ENCODE peak calls at places on chromosomes 5 and 9, in eight cellular contexts. H is HFF-Myc; V is hepatocyte; B is uterus; I is CD8-positive, alpha-beta T cell; M is A549; Q is endodermal cell; L is AG10803. F is an unnamed sample.

GRCh38 chr9:34962530-34962929 is 4.4 kb downstream of the PHF24 start:
- DNase-seq in I (no peak), Q (no peak), M (no peak), L (no peak), H (no peak), B (no peak), V (no peak), F (no peak)

GRCh38 chr5:74367931-74368330 is 272.6 kb downstream of the ENC1 start:
- DNase-seq in M (no peak), I (no peak), H (no peak), B (no peak), V (no peak), Q (no peak), L (no peak), F (no peak)

GRCh38 chr9:133114451-133114885 is 6.6 kb downstream of the RALGDS start:
- DNase-seq in M (no peak), Q (no peak), L (peak), I (no peak), B (peak), H (no peak), V (no peak), F (no peak)

GRCh38 chr5:176901260-176902101 is 2.3 kb upstream of the HK3 start:
- DNase-seq in V (no peak), L (no peak), B (no peak), I (no peak), H (no peak), M (no peak), Q (no peak), F (no peak)

GRCh38 chr5:54738118-54738972 is 220.8 kb downstream of the SNX18 start:
- DNase-seq in M (no peak), L (peak), B (peak), I (no peak), V (peak), Q (no peak), H (no peak), F (peak)

GRCh38 chr5:154298060-154298459 is 107.5 kb downstream of the GALNT10 start:
- DNase-seq in M (no peak), H (no peak), V (no peak), L (no peak), B (no peak), Q (no peak), I (no peak), F (no peak)

GRCh38 chr5:36958612-36959011 is 82.0 kb downstream of the NIPBL start:
- DNase-seq in Q (no peak), H (no peak), I (no peak), M (no peak), B (no peak), V (no peak), L (no peak), F (no peak)

GRCh38 chr5:54959673-54960418 is 25.5 kb downstream of the ESM1 start:
- DNase-seq in B (no peak), H (no peak), Q (peak), L (no peak), M (no peak), V (no peak), I (no peak), F (no peak)

GRCh38 chr5:177598477-177598876 is 1.5 kb upstream of the B4GALT7 start:
- DNase-seq in Q (no peak), M (no peak), I (no peak), B (no peak), V (no peak), L (no peak), H (no peak), F (no peak)

GRCh38 chr9:137972988-137973470 is 95.4 kb downstream of the CACNA1B start:
- DNase-seq in Q (peak), M (no peak), I (no peak), B (no peak), L (no peak), H (no peak), V (peak), F (no peak)

GRCh38 chr9:126613656-126614055 is at the start of gene LMX1B:
- DNase-seq in V (no peak), H (no peak), M (peak), Q (peak), B (no peak), L (peak), I (no peak), F (no peak)

GRCh38 chr5:67619235-67619634 is 422.6 kb upstream of the CD180 start:
- DNase-seq in Q (no peak), I (no peak), H (no peak), V (no peak), L (no peak), B (no peak), M (no peak), F (no peak)

GRCh38 chr5:55982957-55983381 is 11.8 kb downstream of the IL6ST start:
- DNase-seq in B (no peak), H (no peak), Q (no peak), M (no peak), I (no peak), L (no peak), V (peak), F (no peak)

GRCh38 chr5:184461-184860 is 6.8 kb upstream of the LRRC14B start:
- DNase-seq in B (no peak), H (no peak), I (no peak), M (no peak), L (peak), Q (no peak), V (no peak), F (no peak)

GRCh38 chr5:180689071-180689694 is 39.8 kb upstream of the FLT4 start:
- DNase-seq in I (peak), H (no peak), B (no peak), M (no peak), Q (no peak), V (no peak), L (no peak), F (no peak)

GRCh38 chr9:113763429-113763828 is 112.7 kb upstream of the ZNF618 start:
- DNase-seq in V (no peak), B (no peak), H (no peak), M (no peak), L (no peak), I (no peak), Q (no peak), F (no peak)

GRCh38 chr9:129221233-129221632 is 43.2 kb upstream of the IER5L start:
- DNase-seq in I (peak), L (no peak), H (no peak), M (no peak), V (no peak), B (no peak), Q (no peak), F (no peak)

GRCh38 chr9:92146610-92147009 is 31.4 kb upstream of the SPTLC1 start:
- DNase-seq in V (no peak), I (no peak), H (no peak), L (peak), B (no peak), M (no peak), Q (no peak), F (no peak)

GRCh38 chr5:161545701-161546462 is 643 bp downstream of the GABRB2 start:
- DNase-seq in M (no peak), B (no peak), V (no peak), H (no peak), L (no peak), I (no peak), Q (peak), F (no peak)

GRCh38 chr5:189976-190365 is 1.3 kb upstream of the LRRC14B start:
- DNase-seq in M (no peak), L (no peak), I (no peak), Q (no peak), H (no peak), V (no peak), B (no peak), F (no peak)

GRCh38 chr5:39570418-39571027 is 145.7 kb upstream of the DAB2 start:
- DNase-seq in Q (no peak), L (peak), I (no peak), B (no peak), H (peak), V (peak), M (peak), F (no peak)

GRCh38 chr9:121674952-121675351 is 23.5 kb downstream of the DAB2IP start:
- DNase-seq in L (peak), H (no peak), Q (peak), V (peak), B (no peak), M (no peak), I (no peak), F (no peak)

GRCh38 chr9:107683566-107683965 is 194.0 kb upstream of the KLF4 start:
- DNase-seq in Q (no peak), L (no peak), I (no peak), M (no peak), H (no peak), B (no peak), V (peak), F (no peak)

GRCh38 chr5:133478611-133479010 is 133.7 kb downstream of the FSTL4 start:
- DNase-seq in M (no peak), V (no peak), Q (no peak), L (no peak), B (no peak), H (no peak), I (no peak), F (no peak)

GRCh38 chr9:26264709-26265601 is 586.7 kb upstream of the TUSC1 start:
- DNase-seq in L (peak), I (no peak), Q (no peak), B (no peak), H (peak), V (peak), M (no peak), F (no peak)

GRCh38 chr9:97593960-97594359 is 39.2 kb downstream of the TSTD2 start:
- DNase-seq in V (no peak), B (no peak), M (no peak), Q (no peak), L (no peak), I (no peak), H (no peak), F (no peak)

GRCh38 chr5:180785794-180786221 is 16.8 kb downstream of the MGAT1 start:
- DNase-seq in V (peak), M (no peak), H (no peak), Q (peak), I (peak), B (no peak), L (peak), F (no peak)

GRCh38 chr5:180470966-180471582 is 23.1 kb upstream of the CNOT6 start:
- DNase-seq in M (peak), B (peak), Q (peak), I (peak), H (no peak), L (peak), V (peak), F (peak)

GRCh38 chr9:2567922-2568321 is 53.7 kb upstream of the VLDLR start:
- DNase-seq in I (no peak), H (no peak), Q (no peak), L (peak), V (no peak), B (no peak), M (no peak), F (no peak)

GRCh38 chr9:77731930-77732329 is 83.8 kb upstream of the GNA14 start:
- DNase-seq in Q (no peak), L (no peak), I (no peak), B (no peak), M (no peak), V (peak), H (no peak), F (no peak)

GRCh38 chr5:60386398-60386797 is 313.6 kb downstream of the DEPDC1B start:
- DNase-seq in B (no peak), V (no peak), L (no peak), I (no peak), H (no peak), Q (no peak), M (no peak), F (no peak)

GRCh38 chr5:17317499-17317898 is 100.1 kb downstream of the BASP1 start:
- DNase-seq in I (no peak), V (no peak), L (no peak), Q (no peak), B (no peak), H (no peak), M (no peak), F (no peak)

GRCh38 chr5:17314907-17315471 is 97.6 kb downstream of the BASP1 start:
- DNase-seq in M (no peak), H (peak), L (peak), V (no peak), Q (no peak), I (no peak), B (no peak), F (no peak)

GRCh38 chr5:17312358-17312757 is 94.9 kb downstream of the BASP1 start:
- DNase-seq in L (no peak), Q (no peak), M (peak), H (no peak), V (no peak), B (no peak), I (no peak), F (no peak)

GRCh38 chr5:17315710-17316221 is 98.3 kb downstream of the BASP1 start:
- DNase-seq in Q (no peak), B (no peak), H (peak), M (no peak), V (no peak), I (no peak), L (peak), F (no peak)

GRCh38 chr5:17316973-17317459 is 99.6 kb downstream of the BASP1 start:
- DNase-seq in B (no peak), M (no peak), H (no peak), L (peak), Q (no peak), V (no peak), I (no peak), F (no peak)
- H3K4me3 ChIP-seq in B (no peak), M (no peak), H (no peak), L (no peak), Q (no peak), V (no peak), I (no peak), F (no peak)

GRCh38 chr5:125349432-125349831 is 603.0 kb upstream of the ZNF608 start:
- DNase-seq in L (peak), M (no peak), V (peak), H (peak), B (no peak), Q (no peak), I (no peak), F (no peak)
- H3K4me3 ChIP-seq in L (no peak), M (no peak), V (no peak), H (no peak), B (no peak), Q (no peak), I (no peak), F (no peak)

DNA sequence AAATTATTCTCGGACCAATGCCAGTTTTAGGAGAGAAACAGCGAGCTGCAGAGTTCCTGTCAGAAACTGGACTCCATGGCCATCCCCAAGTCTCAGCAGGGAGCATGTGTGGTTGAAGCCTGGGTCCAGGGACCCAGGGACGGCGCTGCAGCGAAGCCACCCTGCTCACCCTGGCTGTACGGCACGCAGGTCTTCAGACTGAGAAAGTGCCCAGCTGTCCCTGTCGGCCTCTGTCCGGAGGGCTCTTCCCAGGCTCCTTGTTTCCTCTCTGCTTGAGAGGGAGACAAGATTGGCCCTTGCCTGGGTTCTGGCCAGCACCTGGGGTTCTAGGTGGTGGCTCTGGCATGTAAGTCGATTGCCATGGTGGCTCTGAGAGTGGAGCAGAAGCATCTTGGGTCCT is 26.9 kb downstream of the PTGES2 start:
- DNase-seq in H (no peak), Q (no peak), M (no peak), L (no peak), I (no peak), V (no peak), B (no peak), F (no peak)
- H3K4me3 ChIP-seq in H (peak), Q (no peak), M (no peak), L (no peak), I (no peak), V (no peak), B (no peak), F (peak)

GRCh38 chr5:79961731-79962579 is 29.1 kb downstream of the MTX3 start:
- DNase-seq in I (no peak), B (no peak), Q (no peak), M (no peak), V (no peak), H (no peak), L (no peak), F (no peak)

GRCh38 chr5:79963261-79963977 is 27.6 kb downstream of the MTX3 start:
- DNase-seq in Q (no peak), B (no peak), H (no peak), V (no peak), L (no peak), M (no peak), I (no peak), F (no peak)

GRCh38 chr5:79966479-79966878 is 24.6 kb downstream of the MTX3 start:
- DNase-seq in V (no peak), I (no peak), M (no peak), L (no peak), B (no peak), Q (no peak), H (no peak), F (no peak)

GRCh38 chr5:79959407-79959806 is 31.7 kb downstream of the MTX3 start:
- DNase-seq in B (no peak), Q (no peak), I (no peak), M (no peak), L (no peak), H (no peak), V (no peak), F (no peak)

GRCh38 chr5:79962580-79963222 is 28.4 kb downstream of the MTX3 start:
- DNase-seq in H (no peak), I (no peak), Q (no peak), V (no peak), L (no peak), M (no peak), B (no peak), F (no peak)
- H3K4me3 ChIP-seq in H (no peak), I (no peak), Q (no peak), V (no peak), L (no peak), M (no peak), B (no peak), F (no peak)

GRCh38 chr5:69130241-69130640 is 36.4 kb downstream of the SLC30A5 start:
- DNase-seq in Q (no peak), L (no peak), M (no peak), I (no peak), B (no peak), H (no peak), V (no peak), F (no peak)

GRCh38 chr5:69131304-69131703 is 35.6 kb upstream of the CCNB1 start:
- DNase-seq in V (no peak), I (no peak), H (no peak), B (no peak), M (no peak), Q (no peak), L (no peak), F (no peak)

GRCh38 chr5:69134126-69134525 is 32.8 kb upstream of the CCNB1 start:
- DNase-seq in V (no peak), Q (no peak), H (no peak), I (no peak), L (no peak), B (no peak), M (no peak), F (no peak)

DNA sequence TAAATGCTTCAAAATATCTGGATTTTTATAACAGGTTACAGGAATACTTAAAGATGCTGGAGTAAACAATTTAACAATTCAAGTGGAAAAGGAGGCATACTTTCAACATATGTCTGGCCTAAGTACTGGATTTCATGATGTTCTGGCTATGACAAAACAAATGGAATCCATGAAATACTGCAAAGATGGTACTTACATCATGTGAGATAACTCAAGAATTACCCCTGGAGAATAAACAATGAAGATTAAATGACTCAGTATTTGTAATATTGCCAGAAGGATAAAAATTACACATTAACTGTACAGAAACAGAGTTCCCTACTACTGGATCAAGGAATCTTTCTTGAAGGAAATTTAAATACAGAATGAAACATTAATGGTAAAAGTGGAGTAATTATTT is 35.6 kb downstream of the SLC30A5 start:
- DNase-seq in Q (no peak), M (peak), V (no peak), B (no peak), L (peak), I (no peak), H (peak), F (no peak)
- H3K4me3 ChIP-seq in Q (no peak), M (no peak), V (no peak), B (no peak), L (no peak), I (no peak), H (no peak), F (no peak)

GRCh38 chr9:123304340-123304691 is 35.9 kb upstream of the STRBP start:
- DNase-seq in Q (no peak), I (no peak), H (no peak), B (no peak), V (no peak), L (no peak), M (no peak), F (no peak)
- H3K4me3 ChIP-seq in Q (no peak), I (peak), H (no peak), B (no peak), V (no peak), L (no peak), M (no peak), F (no peak)

GRCh38 chr5:45609661-45610060 is 86.5 kb downstream of the HCN1 start:
- DNase-seq in B (no peak), V (no peak), H (no peak), I (no peak), M (no peak), L (no peak), Q (no peak), F (no peak)
- H3K4me3 ChIP-seq in B (no peak), V (no peak), H (no peak), I (no peak), M (no peak), L (no peak), Q (no peak), F (no peak)

GRCh38 chr9:124000161-124000783 is 11.3 kb upstream of the LHX2 start:
- DNase-seq in B (no peak), Q (peak), M (peak), L (no peak), H (no peak), I (no peak), V (no peak), F (no peak)

GRCh38 chr9:123999668-124000067 is 11.9 kb upstream of the LHX2 start:
- DNase-seq in L (no peak), H (no peak), Q (peak), M (peak), B (no peak), V (no peak), I (no peak), F (no peak)

GRCh38 chr9:123998278-123998925 is 13.2 kb upstream of the LHX2 start:
- DNase-seq in Q (no peak), I (no peak), B (no peak), L (no peak), H (no peak), M (no peak), V (no peak), F (no peak)

GRCh38 chr9:123997665-123998277 is 13.8 kb upstream of the LHX2 start:
- DNase-seq in H (no peak), L (no peak), I (no peak), M (no peak), V (no peak), Q (peak), B (no peak), F (peak)

GRCh38 chr9:123998970-123999621 is 12.5 kb upstream of the LHX2 start:
- DNase-seq in B (no peak), L (no peak), V (no peak), I (no peak), H (no peak), Q (peak), M (no peak), F (no peak)
- H3K4me3 ChIP-seq in B (no peak), L (peak), V (no peak), I (peak), H (peak), Q (peak), M (peak), F (no peak)

GRCh38 chr5:88145205-88145602 is 123.4 kb downstream of the TMEM161B start:
- DNase-seq in H (no peak), Q (no peak), L (no peak), I (no peak), V (no peak), B (no peak), M (no peak), F (no peak)
- H3K4me3 ChIP-seq in H (no peak), Q (no peak), L (peak), I (no peak), V (no peak), B (no peak), M (no peak), F (no peak)

F was measured in lung.